ENCODE peak calls at places on chromosomes 7 and 10, in eight cellular contexts. H is Peyer's patch, W is tibial artery, T is D721Med, E is glutamatergic neuron, B is HFFc6, K is progenitor cell of endocrine pancreas, U is right lobe of liver. C is an unnamed sample.

GRCh38 chr7:130160455-130160854 is 44.8 kb downstream of the TMEM209 start:
- DNase-seq in H (no peak), W (no peak), T (no peak), E (no peak), B (no peak), K (no peak), U (no peak), C (no peak)

GRCh38 chr10:20142311-20142710 is 326.1 kb downstream of the PLXDC2 start:
- DNase-seq in H (no peak), W (no peak), T (no peak), E (no peak), B (no peak), K (no peak), U (no peak), C (no peak)

GRCh38 chr7:142583424-142583823 is 165.8 kb upstream of the PRSS1 start:
- DNase-seq in H (no peak), W (no peak), T (no peak), E (no peak), B (peak; percentile 88), K (no peak), U (no peak), C (peak; percentile 47)

GRCh38 chr7:106080307-106080987 is 31.7 kb downstream of the SYPL1 start:
- DNase-seq in H (no peak), W (no peak), T (no peak), E (no peak), B (no peak), K (no peak), U (peak; percentile 72), C (no peak)

GRCh38 chr7:134995239-134996096 is 9.2 kb downstream of the AGBL3 start:
- DNase-seq in H (no peak), W (no peak), T (no peak), E (no peak), B (no peak), K (no peak), U (no peak), C (peak; percentile 41)

GRCh38 chr7:23247602-23248335 is 1.2 kb downstream of the GPNMB start:
- DNase-seq in H (no peak), W (peak; percentile 75), T (no peak), E (no peak), B (no peak), K (no peak), U (peak; percentile 67), C (peak; percentile 55)

GRCh38 chr7:135512135-135512887 is 2.4 kb upstream of the CNOT4 start:
- DNase-seq in H (no peak), W (no peak), T (no peak), E (no peak), B (peak; percentile 61), K (no peak), U (no peak), C (peak; percentile 62)

GRCh38 chr10:15515207-15515606 is 144.1 kb upstream of the FAM171A1 start:
- DNase-seq in H (no peak), W (no peak), T (no peak), E (no peak), B (no peak), K (no peak), U (no peak), C (no peak)

GRCh38 chr10:3693031-3693714 is 91.8 kb downstream of the KLF6 start:
- DNase-seq in H (no peak), W (no peak), T (peak; percentile 36), E (no peak), B (no peak), K (no peak), U (no peak), C (no peak)

GRCh38 chr10:126199221-126199998 is 188.9 kb downstream of the ADAM12 start:
- DNase-seq in H (no peak), W (no peak), T (no peak), E (no peak), B (peak; percentile 87), K (no peak), U (no peak), C (no peak)

GRCh38 chr10:2891073-2891769 is 176.1 kb upstream of the PFKP start:
- DNase-seq in H (no peak), W (no peak), T (no peak), E (no peak), B (no peak), K (no peak), U (no peak), C (no peak)

GRCh38 chr10:21497177-21497807 is 28.2 kb downstream of the SKIDA1 start:
- DNase-seq in H (peak; percentile 89), W (peak; percentile 91), T (peak; percentile 51), E (peak; percentile 73), B (peak; percentile 73), K (peak; percentile 72), U (peak; percentile 98), C (no peak)

GRCh38 chr10:110153396-110153795 is 54.0 kb upstream of the MXI1 start:
- DNase-seq in H (no peak), W (no peak), T (no peak), E (no peak), B (no peak), K (no peak), U (no peak), C (no peak)

GRCh38 chr10:24215603-24216002 is 6.7 kb downstream of the KIAA1217 start:
- DNase-seq in H (no peak), W (no peak), T (no peak), E (no peak), B (no peak), K (no peak), U (no peak), C (no peak)

GRCh38 chr7:115363916-115364315 is 442.0 kb downstream of the MDFIC start:
- DNase-seq in H (no peak), W (no peak), T (no peak), E (no peak), B (peak; percentile 18), K (no peak), U (no peak), C (no peak)

GRCh38 chr7:157004050-157004838 is 6.2 kb downstream of the MNX1 start:
- DNase-seq in H (no peak), W (peak; percentile 50), T (peak; percentile 10), E (peak; percentile 67), B (no peak), K (no peak), U (no peak), C (no peak)

GRCh38 chr7:23893172-23893941 is 183.3 kb downstream of the STK31 start:
- DNase-seq in H (no peak), W (no peak), T (no peak), E (peak; percentile 39), B (no peak), K (no peak), U (no peak), C (no peak)

DNA sequence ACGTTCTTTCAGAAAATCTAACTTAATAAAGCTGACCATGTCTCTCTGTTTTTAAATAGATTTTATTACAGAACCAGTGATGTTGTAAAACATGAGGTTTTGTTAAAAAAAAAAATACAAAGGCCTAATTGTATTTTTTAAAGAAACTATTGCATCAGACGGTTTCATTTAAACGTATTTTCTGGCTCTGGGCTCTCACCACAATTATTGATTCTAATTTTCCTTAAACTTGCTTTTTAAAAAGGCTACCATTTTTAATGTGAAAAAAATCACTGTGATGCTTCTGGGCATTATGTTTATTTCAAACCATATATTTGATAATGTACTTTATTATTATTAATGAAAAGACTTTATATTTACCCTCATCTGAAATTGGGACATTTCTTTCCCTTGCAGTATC is 94.3 kb downstream of the CABCOCO1 start:
- DNase-seq in H (no peak), W (no peak), T (no peak), E (no peak), B (no peak), K (no peak), U (no peak), C (no peak)
- TF ChIP-seq CTCF in H (no peak), W (no peak), T (no peak), E (no peak), B (no peak), K (no peak), U (no peak), C (no peak)

GRCh38 chr7:33248663-33249062 is 119.3 kb downstream of the BBS9 start:
- DNase-seq in H (no peak), W (no peak), T (no peak), E (no peak), B (no peak), K (no peak), U (no peak), C (no peak)
- TF ChIP-seq CTCF in H (no peak), W (no peak), T (no peak), E (no peak), B (no peak), K (no peak), U (no peak), C (no peak)

GRCh38 chr7:18119985-18120384 is 92.3 kb upstream of the PRPS1L1 start:
- DNase-seq in H (no peak), W (no peak), T (no peak), E (no peak), B (no peak), K (no peak), U (no peak), C (no peak)
- TF ChIP-seq CTCF in H (peak; percentile 6), W (no peak), T (no peak), E (no peak), B (peak; percentile 49), K (peak; percentile 41), U (no peak), C (no peak)

GRCh38 chr10:77909021-77909754 is 17.4 kb downstream of the DLG5 start:
- DNase-seq in H (no peak), W (no peak), T (no peak), E (no peak), B (no peak), K (no peak), U (no peak), C (no peak)

GRCh38 chr10:77906863-77907861 is 19.4 kb downstream of the DLG5 start:
- DNase-seq in H (no peak), W (no peak), T (no peak), E (no peak), B (no peak), K (no peak), U (no peak), C (no peak)

GRCh38 chr10:77910524-77911145 is 15.9 kb downstream of the DLG5 start:
- DNase-seq in H (no peak), W (no peak), T (no peak), E (no peak), B (no peak), K (no peak), U (no peak), C (no peak)

GRCh38 chr10:77909755-77910375 is 16.7 kb downstream of the DLG5 start:
- DNase-seq in H (peak; percentile 71), W (no peak), T (no peak), E (no peak), B (peak; percentile 67), K (no peak), U (peak; percentile 72), C (no peak)

DNA sequence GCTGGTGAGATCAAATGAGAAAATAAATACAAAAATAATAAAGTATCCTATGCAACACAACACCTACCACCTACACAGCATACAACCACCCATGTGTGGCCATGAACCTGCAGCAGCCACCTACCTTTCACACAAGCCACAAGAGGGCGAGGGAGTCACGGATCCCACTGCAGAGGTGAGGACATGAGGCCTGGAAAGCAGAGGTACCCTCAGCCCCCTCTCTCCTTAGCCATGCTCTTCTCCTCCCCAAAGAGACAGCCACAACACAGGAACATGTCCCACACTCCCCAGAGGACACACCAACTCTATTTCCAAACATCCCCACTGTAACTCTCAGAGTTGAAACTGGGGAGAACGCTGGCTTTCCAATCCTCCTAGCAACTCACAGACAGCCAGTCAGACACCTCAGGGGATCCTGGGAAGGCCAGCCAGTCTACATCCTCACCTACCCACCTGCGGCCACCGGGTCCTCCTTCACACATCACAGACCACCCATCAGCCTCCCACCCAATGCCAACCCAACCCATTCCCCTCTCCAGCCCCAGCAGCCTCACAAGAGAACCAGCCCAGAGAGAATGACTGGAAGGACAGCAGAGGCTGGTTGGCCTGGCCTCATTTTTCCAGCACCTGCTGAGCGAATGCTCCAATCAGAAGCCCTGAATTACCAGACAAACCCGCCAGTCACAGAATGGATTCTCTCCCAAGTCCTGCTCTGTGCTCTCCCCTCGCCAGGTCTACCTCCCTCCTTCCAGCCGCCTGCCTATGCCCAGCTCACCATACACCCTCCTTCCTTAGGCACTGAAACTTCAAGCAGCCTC is 18.4 kb downstream of the DLG5 start:
- DNase-seq in H (no peak), W (no peak), T (no peak), E (no peak), B (no peak), K (no peak), U (no peak), C (no peak)
- TF ChIP-seq CTCF in H (no peak), W (no peak), T (peak; percentile 10), E (no peak), B (no peak), K (peak; percentile 46), U (no peak), C (peak; percentile 29)

C was measured in GM10248.